ENCODE peak calls at places on chromosomes 1 and 21, in six cellular contexts. One of them, this sample, is unnamed.

GRCh38 chr1:86950712-86951111 is 36.3 kb downstream of the HS2ST1 start:
- DNase-seq in CD4-positive, CD25-positive, alpha-beta regulatory T cell: no peak
- DNase-seq in neural progenitor cell: no peak
- DNase-seq in endothelial cell of umbilical vein: no peak
- DNase-seq in left lung: no peak
- DNase-seq in tibial nerve: no peak
- DNase-seq in this sample: no peak

GRCh38 chr21:41526478-41527087 is 18.6 kb upstream of the TMPRSS2 start:
- DNase-seq in CD4-positive, CD25-positive, alpha-beta regulatory T cell: no peak
- DNase-seq in neural progenitor cell: no peak
- DNase-seq in endothelial cell of umbilical vein: no peak
- DNase-seq in left lung: no peak
- DNase-seq in tibial nerve: no peak
- DNase-seq in this sample: peak; percentile 88

GRCh38 chr1:63116016-63116415 is 206.4 kb upstream of the FOXD3 start:
- DNase-seq in CD4-positive, CD25-positive, alpha-beta regulatory T cell: no peak
- DNase-seq in neural progenitor cell: no peak
- DNase-seq in endothelial cell of umbilical vein: no peak
- DNase-seq in left lung: no peak
- DNase-seq in tibial nerve: no peak
- DNase-seq in this sample: no peak

GRCh38 chr1:54008876-54009275 is 9.1 kb downstream of the LDLRAD1 start:
- DNase-seq in CD4-positive, CD25-positive, alpha-beta regulatory T cell: no peak
- DNase-seq in neural progenitor cell: no peak
- DNase-seq in endothelial cell of umbilical vein: no peak
- DNase-seq in left lung: no peak
- DNase-seq in tibial nerve: no peak
- DNase-seq in this sample: no peak

GRCh38 chr1:232614811-232615210 is 15.1 kb downstream of the SIPA1L2 start:
- DNase-seq in CD4-positive, CD25-positive, alpha-beta regulatory T cell: no peak
- DNase-seq in neural progenitor cell: no peak
- DNase-seq in endothelial cell of umbilical vein: no peak
- DNase-seq in left lung: no peak
- DNase-seq in tibial nerve: no peak
- DNase-seq in this sample: no peak

GRCh38 chr1:21439721-21440629 is at the start of gene NBPF3:
- DNase-seq in CD4-positive, CD25-positive, alpha-beta regulatory T cell: peak; percentile 52
- DNase-seq in neural progenitor cell: peak; percentile 98
- DNase-seq in endothelial cell of umbilical vein: peak; percentile 89
- DNase-seq in left lung: peak; percentile 95
- DNase-seq in tibial nerve: peak; percentile 75
- DNase-seq in this sample: peak; percentile 83

GRCh38 chr1:239321877-239322276 is 64.5 kb upstream of the CHRM3 start:
- DNase-seq in CD4-positive, CD25-positive, alpha-beta regulatory T cell: no peak
- DNase-seq in neural progenitor cell: no peak
- DNase-seq in endothelial cell of umbilical vein: no peak
- DNase-seq in left lung: no peak
- DNase-seq in tibial nerve: no peak
- DNase-seq in this sample: peak; percentile 26

GRCh38 chr1:31013187-31013864 is 52.2 kb downstream of the PUM1 start:
- DNase-seq in CD4-positive, CD25-positive, alpha-beta regulatory T cell: no peak
- DNase-seq in neural progenitor cell: no peak
- DNase-seq in endothelial cell of umbilical vein: peak; percentile 43
- DNase-seq in left lung: no peak
- DNase-seq in tibial nerve: no peak
- DNase-seq in this sample: peak; percentile 48

GRCh38 chr1:211353562-211354212 is 27.1 kb downstream of the TRAF5 start:
- DNase-seq in CD4-positive, CD25-positive, alpha-beta regulatory T cell: no peak
- DNase-seq in neural progenitor cell: no peak
- DNase-seq in endothelial cell of umbilical vein: no peak
- DNase-seq in left lung: no peak
- DNase-seq in tibial nerve: no peak
- DNase-seq in this sample: no peak

GRCh38 chr1:47686731-47687617 is 249.1 kb downstream of the FOXD2 start:
- DNase-seq in CD4-positive, CD25-positive, alpha-beta regulatory T cell: no peak
- DNase-seq in neural progenitor cell: no peak
- DNase-seq in endothelial cell of umbilical vein: no peak
- DNase-seq in left lung: no peak
- DNase-seq in tibial nerve: no peak
- DNase-seq in this sample: no peak

GRCh38 chr1:26360051-26360806 is 6.3 kb upstream of the CRYBG2 start:
- DNase-seq in CD4-positive, CD25-positive, alpha-beta regulatory T cell: peak; percentile 53
- DNase-seq in neural progenitor cell: peak; percentile 74
- DNase-seq in endothelial cell of umbilical vein: no peak
- DNase-seq in left lung: no peak
- DNase-seq in tibial nerve: no peak
- DNase-seq in this sample: no peak

GRCh38 chr1:102096162-102096561 is 99.4 kb upstream of the OLFM3 start:
- DNase-seq in CD4-positive, CD25-positive, alpha-beta regulatory T cell: no peak
- DNase-seq in neural progenitor cell: peak; percentile 37
- DNase-seq in endothelial cell of umbilical vein: no peak
- DNase-seq in left lung: no peak
- DNase-seq in tibial nerve: no peak
- DNase-seq in this sample: no peak

GRCh38 chr1:198258491-198258890 is 101.7 kb downstream of the NEK7 start:
- DNase-seq in CD4-positive, CD25-positive, alpha-beta regulatory T cell: no peak
- DNase-seq in neural progenitor cell: no peak
- DNase-seq in endothelial cell of umbilical vein: no peak
- DNase-seq in left lung: no peak
- DNase-seq in tibial nerve: no peak
- DNase-seq in this sample: no peak

GRCh38 chr1:12155328-12155727 is 11.5 kb upstream of the TNFRSF1B start:
- DNase-seq in CD4-positive, CD25-positive, alpha-beta regulatory T cell: no peak
- DNase-seq in neural progenitor cell: no peak
- DNase-seq in endothelial cell of umbilical vein: no peak
- DNase-seq in left lung: no peak
- DNase-seq in tibial nerve: no peak
- DNase-seq in this sample: no peak

GRCh38 chr1:153394391-153394790 is 3.5 kb upstream of the S100A8 start:
- DNase-seq in CD4-positive, CD25-positive, alpha-beta regulatory T cell: no peak
- DNase-seq in neural progenitor cell: no peak
- DNase-seq in endothelial cell of umbilical vein: no peak
- DNase-seq in left lung: no peak
- DNase-seq in tibial nerve: no peak
- DNase-seq in this sample: no peak

GRCh38 chr1:21321963-21322680 is 31.9 kb upstream of the ECE1 start:
- DNase-seq in CD4-positive, CD25-positive, alpha-beta regulatory T cell: no peak
- DNase-seq in neural progenitor cell: no peak
- DNase-seq in endothelial cell of umbilical vein: no peak
- DNase-seq in left lung: no peak
- DNase-seq in tibial nerve: no peak
- DNase-seq in this sample: no peak

GRCh38 chr1:205423248-205423647 is 1.4 kb upstream of the LEMD1 start:
- DNase-seq in CD4-positive, CD25-positive, alpha-beta regulatory T cell: no peak
- DNase-seq in neural progenitor cell: no peak
- DNase-seq in endothelial cell of umbilical vein: no peak
- DNase-seq in left lung: no peak
- DNase-seq in tibial nerve: no peak
- DNase-seq in this sample: no peak

GRCh38 chr1:10716840-10717239 is 79.6 kb downstream of the CASZ1 start:
- DNase-seq in CD4-positive, CD25-positive, alpha-beta regulatory T cell: no peak
- DNase-seq in neural progenitor cell: no peak
- DNase-seq in endothelial cell of umbilical vein: no peak
- DNase-seq in left lung: no peak
- DNase-seq in tibial nerve: no peak
- DNase-seq in this sample: no peak

GRCh38 chr1:232899278-232899677 is 51.1 kb upstream of the NTPCR start:
- DNase-seq in CD4-positive, CD25-positive, alpha-beta regulatory T cell: no peak
- DNase-seq in neural progenitor cell: no peak
- DNase-seq in endothelial cell of umbilical vein: no peak
- DNase-seq in left lung: no peak
- DNase-seq in tibial nerve: no peak
- DNase-seq in this sample: no peak

GRCh38 chr1:25685938-25686665 is 69.5 kb downstream of the MAN1C1 start:
- DNase-seq in CD4-positive, CD25-positive, alpha-beta regulatory T cell: no peak
- DNase-seq in neural progenitor cell: no peak
- DNase-seq in endothelial cell of umbilical vein: no peak
- DNase-seq in left lung: no peak
- DNase-seq in tibial nerve: peak; percentile 56
- DNase-seq in this sample: no peak

GRCh38 chr1:201376464-201377374 is 761 bp downstream of the TNNT2 start:
- DNase-seq in CD4-positive, CD25-positive, alpha-beta regulatory T cell: no peak
- DNase-seq in neural progenitor cell: peak; percentile 89
- DNase-seq in endothelial cell of umbilical vein: peak; percentile 40
- DNase-seq in left lung: no peak
- DNase-seq in tibial nerve: no peak
- DNase-seq in this sample: peak; percentile 61

DNA sequence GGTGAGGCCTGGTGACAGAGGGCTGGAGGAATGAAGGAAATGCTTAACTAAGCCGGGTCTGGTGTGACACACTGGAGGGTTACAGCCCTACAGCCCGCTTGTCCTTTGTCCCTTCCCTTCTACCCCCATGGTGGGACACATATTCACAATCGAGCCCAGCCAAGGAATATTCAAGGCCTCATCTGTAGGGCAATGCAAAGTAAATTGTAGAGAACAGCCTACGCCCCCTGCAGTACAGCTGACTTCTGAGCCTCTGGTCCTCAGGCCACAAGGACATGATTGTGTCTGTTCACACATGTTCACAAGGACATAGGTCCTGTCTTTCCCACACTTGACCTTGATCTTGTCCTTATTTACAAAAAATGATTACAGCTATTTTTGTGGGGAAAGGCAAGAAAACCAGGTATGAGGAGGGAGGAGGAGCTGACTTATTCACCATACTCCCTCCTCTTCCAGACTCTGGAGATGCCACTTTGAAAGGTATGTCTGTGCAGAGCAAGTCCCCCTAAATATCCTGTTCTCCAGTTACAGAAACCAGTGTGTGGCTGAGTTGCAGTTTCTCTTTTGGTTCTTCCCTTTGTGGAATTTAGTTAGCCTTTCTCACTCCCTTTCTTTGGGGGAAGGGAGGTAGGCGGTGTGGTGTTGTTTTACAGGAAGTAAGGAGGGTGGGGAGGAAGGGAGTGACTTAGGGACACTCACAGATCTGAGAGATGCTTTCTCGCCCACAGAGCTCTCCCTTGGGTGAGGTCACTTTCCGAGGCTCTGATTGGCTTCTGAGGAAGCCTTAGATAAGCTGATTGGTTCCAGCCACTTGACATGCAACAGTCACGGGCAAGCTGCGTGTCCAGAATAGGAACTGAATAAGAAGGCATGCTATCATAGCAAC is 14.6 kb downstream of the POLR3GL start:
- DNase-seq in CD4-positive, CD25-positive, alpha-beta regulatory T cell: peak; percentile 73
- DNase-seq in neural progenitor cell: peak; percentile 91
- DNase-seq in endothelial cell of umbilical vein: peak; percentile 98
- DNase-seq in left lung: peak; percentile 96
- DNase-seq in tibial nerve: peak; percentile 97
- DNase-seq in this sample: peak; percentile 99
- H3K4me1 ChIP-seq in CD4-positive, CD25-positive, alpha-beta regulatory T cell: peaks cover 71% of the 10 kb centered on the region
- H3K4me1 ChIP-seq in neural progenitor cell: peaks cover 11% of the 10 kb centered on the region
- H3K4me1 ChIP-seq in endothelial cell of umbilical vein: peaks cover 40% of the 10 kb centered on the region
- H3K4me1 ChIP-seq in left lung: peaks cover 75% of the 10 kb centered on the region
- H3K4me1 ChIP-seq in tibial nerve: peaks cover 67% of the 10 kb centered on the region
- H3K4me1 ChIP-seq in this sample: peaks cover 29% of the 10 kb centered on the region

DNA sequence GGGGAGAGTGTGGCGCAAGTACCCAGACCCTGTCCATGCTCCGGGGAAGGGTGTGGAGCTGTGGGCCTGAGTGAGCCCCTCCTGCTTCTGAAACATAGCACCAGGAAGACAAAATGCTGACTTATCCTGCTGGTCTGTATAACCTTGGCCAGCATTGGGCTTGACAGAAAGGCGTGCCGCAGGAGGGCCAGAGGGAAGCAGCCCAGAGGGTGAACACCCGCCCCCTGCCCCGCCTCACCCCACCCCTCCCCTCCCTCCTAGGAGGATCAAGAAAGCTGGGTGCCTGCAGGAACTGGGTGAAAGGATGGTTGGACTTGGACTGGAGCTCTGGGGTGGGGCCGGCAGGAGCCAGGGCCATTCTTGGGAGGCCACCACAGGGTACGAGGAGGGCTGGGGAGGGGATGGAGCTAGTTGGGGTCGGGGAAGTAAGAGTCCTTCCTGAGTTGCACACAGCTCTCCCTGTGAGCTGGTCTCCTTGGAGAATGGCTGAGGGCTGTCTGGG is 27.1 kb downstream of the PTPRF start:
- DNase-seq in CD4-positive, CD25-positive, alpha-beta regulatory T cell: no peak
- DNase-seq in neural progenitor cell: no peak
- DNase-seq in endothelial cell of umbilical vein: no peak
- DNase-seq in left lung: peak; percentile 68
- DNase-seq in tibial nerve: no peak
- DNase-seq in this sample: peak; percentile 96
- H3K4me3 ChIP-seq in CD4-positive, CD25-positive, alpha-beta regulatory T cell: no peak overlapping the region
- H3K4me3 ChIP-seq in neural progenitor cell: no peak overlapping the region
- H3K4me3 ChIP-seq in endothelial cell of umbilical vein: no peak overlapping the region
- H3K4me3 ChIP-seq in left lung: no peak overlapping the region
- H3K4me3 ChIP-seq in tibial nerve: no peak overlapping the region
- H3K4me3 ChIP-seq in this sample: no peak overlapping the region

GRCh38 chr1:110011527-110012041 is 22.8 kb upstream of the STRIP1 start:
- DNase-seq in CD4-positive, CD25-positive, alpha-beta regulatory T cell: peak; percentile 17
- DNase-seq in neural progenitor cell: peak; percentile 57
- DNase-seq in endothelial cell of umbilical vein: peak; percentile 49
- DNase-seq in left lung: no peak
- DNase-seq in tibial nerve: no peak
- DNase-seq in this sample: peak; percentile 68
- H3K36me3 ChIP-seq in CD4-positive, CD25-positive, alpha-beta regulatory T cell: peaks cover 61% of the 10 kb centered on the region
- H3K36me3 ChIP-seq in neural progenitor cell: peaks cover 23% of the 10 kb centered on the region
- H3K36me3 ChIP-seq in endothelial cell of umbilical vein: peaks cover 32% of the 10 kb centered on the region
- H3K36me3 ChIP-seq in left lung: peaks cover 80% of the 10 kb centered on the region
- H3K36me3 ChIP-seq in tibial nerve: peaks cover 76% of the 10 kb centered on the region
- H3K36me3 ChIP-seq in this sample: peaks cover 8% of the 10 kb centered on the region

GRCh38 chr1:3153197-3153596 is 84.2 kb downstream of the PRDM16 start:
- DNase-seq in CD4-positive, CD25-positive, alpha-beta regulatory T cell: no peak
- DNase-seq in neural progenitor cell: no peak
- DNase-seq in endothelial cell of umbilical vein: no peak
- DNase-seq in left lung: no peak
- DNase-seq in tibial nerve: no peak
- DNase-seq in this sample: no peak

GRCh38 chr1:3156936-3157335 is 87.9 kb downstream of the PRDM16 start:
- DNase-seq in CD4-positive, CD25-positive, alpha-beta regulatory T cell: no peak
- DNase-seq in neural progenitor cell: no peak
- DNase-seq in endothelial cell of umbilical vein: no peak
- DNase-seq in left lung: no peak
- DNase-seq in tibial nerve: no peak
- DNase-seq in this sample: no peak

GRCh38 chr1:3155056-3155805 is 86.2 kb downstream of the PRDM16 start:
- DNase-seq in CD4-positive, CD25-positive, alpha-beta regulatory T cell: no peak
- DNase-seq in neural progenitor cell: no peak
- DNase-seq in endothelial cell of umbilical vein: peak; percentile 11
- DNase-seq in left lung: no peak
- DNase-seq in tibial nerve: no peak
- DNase-seq in this sample: no peak

GRCh38 chr1:3152143-3152542 is 83.1 kb downstream of the PRDM16 start:
- DNase-seq in CD4-positive, CD25-positive, alpha-beta regulatory T cell: no peak
- DNase-seq in neural progenitor cell: no peak
- DNase-seq in endothelial cell of umbilical vein: no peak
- DNase-seq in left lung: no peak
- DNase-seq in tibial nerve: no peak
- DNase-seq in this sample: no peak

GRCh38 chr1:3154081-3154795 is 85.2 kb downstream of the PRDM16 start:
- DNase-seq in CD4-positive, CD25-positive, alpha-beta regulatory T cell: no peak
- DNase-seq in neural progenitor cell: no peak
- DNase-seq in endothelial cell of umbilical vein: no peak
- DNase-seq in left lung: no peak
- DNase-seq in tibial nerve: no peak
- DNase-seq in this sample: no peak
- H3K4me1 ChIP-seq in CD4-positive, CD25-positive, alpha-beta regulatory T cell: no peaks in the 10 kb centered on the region
- H3K4me1 ChIP-seq in neural progenitor cell: peaks cover 7% of the 10 kb centered on the region
- H3K4me1 ChIP-seq in endothelial cell of umbilical vein: no peaks in the 10 kb centered on the region
- H3K4me1 ChIP-seq in left lung: no peaks in the 10 kb centered on the region
- H3K4me1 ChIP-seq in tibial nerve: no peaks in the 10 kb centered on the region
- H3K4me1 ChIP-seq in this sample: no peaks in the 10 kb centered on the region

GRCh38 chr21:20996421-20997307 is 1.5 kb upstream of the NCAM2 start:
- DNase-seq in CD4-positive, CD25-positive, alpha-beta regulatory T cell: no peak
- DNase-seq in neural progenitor cell: peak; percentile 35
- DNase-seq in endothelial cell of umbilical vein: no peak
- DNase-seq in left lung: peak; percentile 37
- DNase-seq in tibial nerve: no peak
- DNase-seq in this sample: no peak
- H3K4me3 ChIP-seq in CD4-positive, CD25-positive, alpha-beta regulatory T cell: no peak overlapping the region
- H3K4me3 ChIP-seq in neural progenitor cell: peak overlapping the region; percentile 88
- H3K4me3 ChIP-seq in endothelial cell of umbilical vein: no peak overlapping the region
- H3K4me3 ChIP-seq in left lung: peak overlapping the region; percentile 44
- H3K4me3 ChIP-seq in tibial nerve: peak overlapping the region; percentile 63
- H3K4me3 ChIP-seq in this sample: no peak overlapping the region

This sample was measured in small intestine.